ENCODE peak calls at places on chromosomes 7 and 10, in nine cellular contexts. One of them, this sample, is unnamed.
A peak's percentile ranks its signal among the peaks of the same experiment; 100 is the strongest.

GRCh38 chr7:137576481-137576880 is 232.9 kb upstream of the PTN start:
- DNase-seq in LoVo: no peak
- DNase-seq in stimulated activated CD8-positive, alpha-beta memory T cell treated with anti-CD3 and anti-CD28 coated beads, Interleukin-15, amount 100 ng/mL, for 4 hours: no peak
- DNase-seq in Panc1: no peak
- DNase-seq in NCI-H1930: no peak
- DNase-seq in iPS DF 19.7: no peak
- DNase-seq in activated CD8-positive, alpha-beta memory T cell treated with anti-CD3 and anti-CD28 coated beads, Interleukin-2, amount 50 U/mL, for 4 hours: no peak
- DNase-seq in neural crest cell: no peak
- DNase-seq in NCI-H748 treated with DMSO at 0.1 percent for 48 hours: no peak
- DNase-seq in this sample: no peak

GRCh38 chr7:1538544-1539345 is 8.2 kb downstream of the MAFK start:
- DNase-seq in LoVo: no peak
- DNase-seq in iPS DF 19.7: no peak
- DNase-seq in NCI-H748 treated with DMSO at 0.1 percent for 48 hours: no peak
- DNase-seq in Panc1: no peak
- DNase-seq in NCI-H1930: no peak
- DNase-seq in neural crest cell: no peak
- DNase-seq in stimulated activated CD8-positive, alpha-beta memory T cell treated with anti-CD3 and anti-CD28 coated beads, Interleukin-15, amount 100 ng/mL, for 4 hours: no peak
- DNase-seq in activated CD8-positive, alpha-beta memory T cell treated with anti-CD3 and anti-CD28 coated beads, Interleukin-2, amount 50 U/mL, for 4 hours: no peak
- DNase-seq in this sample: no peak

GRCh38 chr7:158588878-158589442 is 1.3 kb upstream of the PTPRN2 start:
- DNase-seq in stimulated activated CD8-positive, alpha-beta memory T cell treated with anti-CD3 and anti-CD28 coated beads, Interleukin-15, amount 100 ng/mL, for 4 hours: no peak
- DNase-seq in NCI-H748 treated with DMSO at 0.1 percent for 48 hours: no peak
- DNase-seq in iPS DF 19.7: no peak
- DNase-seq in Panc1: no peak
- DNase-seq in activated CD8-positive, alpha-beta memory T cell treated with anti-CD3 and anti-CD28 coated beads, Interleukin-2, amount 50 U/mL, for 4 hours: no peak
- DNase-seq in neural crest cell: no peak
- DNase-seq in NCI-H1930: no peak
- DNase-seq in LoVo: no peak
- DNase-seq in this sample: no peak

GRCh38 chr7:114931656-114932011 is 9.7 kb downstream of the MDFIC start:
- DNase-seq in iPS DF 19.7: no peak
- DNase-seq in NCI-H1930: no peak
- DNase-seq in neural crest cell: no peak
- DNase-seq in LoVo: no peak
- DNase-seq in stimulated activated CD8-positive, alpha-beta memory T cell treated with anti-CD3 and anti-CD28 coated beads, Interleukin-15, amount 100 ng/mL, for 4 hours: no peak
- DNase-seq in activated CD8-positive, alpha-beta memory T cell treated with anti-CD3 and anti-CD28 coated beads, Interleukin-2, amount 50 U/mL, for 4 hours: peak; percentile 20
- DNase-seq in Panc1: no peak
- DNase-seq in NCI-H748 treated with DMSO at 0.1 percent for 48 hours: no peak
- DNase-seq in this sample: no peak

GRCh38 chr7:37311282-37311868 is 137.3 kb downstream of the ELMO1 start:
- DNase-seq in activated CD8-positive, alpha-beta memory T cell treated with anti-CD3 and anti-CD28 coated beads, Interleukin-2, amount 50 U/mL, for 4 hours: peak; percentile 17
- DNase-seq in Panc1: no peak
- DNase-seq in NCI-H1930: no peak
- DNase-seq in iPS DF 19.7: no peak
- DNase-seq in stimulated activated CD8-positive, alpha-beta memory T cell treated with anti-CD3 and anti-CD28 coated beads, Interleukin-15, amount 100 ng/mL, for 4 hours: no peak
- DNase-seq in LoVo: no peak
- DNase-seq in NCI-H748 treated with DMSO at 0.1 percent for 48 hours: no peak
- DNase-seq in neural crest cell: no peak
- DNase-seq in this sample: no peak

GRCh38 chr7:668139-668871 is 58.2 kb upstream of the DNAAF5 start:
- DNase-seq in activated CD8-positive, alpha-beta memory T cell treated with anti-CD3 and anti-CD28 coated beads, Interleukin-2, amount 50 U/mL, for 4 hours: no peak
- DNase-seq in stimulated activated CD8-positive, alpha-beta memory T cell treated with anti-CD3 and anti-CD28 coated beads, Interleukin-15, amount 100 ng/mL, for 4 hours: no peak
- DNase-seq in neural crest cell: no peak
- DNase-seq in LoVo: no peak
- DNase-seq in iPS DF 19.7: no peak
- DNase-seq in Panc1: no peak
- DNase-seq in NCI-H1930: no peak
- DNase-seq in NCI-H748 treated with DMSO at 0.1 percent for 48 hours: no peak
- DNase-seq in this sample: no peak

GRCh38 chr10:96906864-96907263 is 74.8 kb downstream of the LCOR start:
- DNase-seq in LoVo: no peak
- DNase-seq in NCI-H1930: no peak
- DNase-seq in Panc1: no peak
- DNase-seq in neural crest cell: no peak
- DNase-seq in NCI-H748 treated with DMSO at 0.1 percent for 48 hours: no peak
- DNase-seq in iPS DF 19.7: no peak
- DNase-seq in activated CD8-positive, alpha-beta memory T cell treated with anti-CD3 and anti-CD28 coated beads, Interleukin-2, amount 50 U/mL, for 4 hours: no peak
- DNase-seq in stimulated activated CD8-positive, alpha-beta memory T cell treated with anti-CD3 and anti-CD28 coated beads, Interleukin-15, amount 100 ng/mL, for 4 hours: no peak
- DNase-seq in this sample: no peak

GRCh38 chr7:40598915-40599314 is 464.1 kb downstream of the SUGCT start:
- DNase-seq in Panc1: no peak
- DNase-seq in activated CD8-positive, alpha-beta memory T cell treated with anti-CD3 and anti-CD28 coated beads, Interleukin-2, amount 50 U/mL, for 4 hours: no peak
- DNase-seq in stimulated activated CD8-positive, alpha-beta memory T cell treated with anti-CD3 and anti-CD28 coated beads, Interleukin-15, amount 100 ng/mL, for 4 hours: no peak
- DNase-seq in iPS DF 19.7: no peak
- DNase-seq in NCI-H1930: no peak
- DNase-seq in NCI-H748 treated with DMSO at 0.1 percent for 48 hours: no peak
- DNase-seq in LoVo: no peak
- DNase-seq in neural crest cell: no peak
- DNase-seq in this sample: no peak

GRCh38 chr10:33099748-33100147 is 141.7 kb upstream of the ITGB1 start:
- DNase-seq in Panc1: no peak
- DNase-seq in NCI-H748 treated with DMSO at 0.1 percent for 48 hours: no peak
- DNase-seq in neural crest cell: no peak
- DNase-seq in stimulated activated CD8-positive, alpha-beta memory T cell treated with anti-CD3 and anti-CD28 coated beads, Interleukin-15, amount 100 ng/mL, for 4 hours: no peak
- DNase-seq in activated CD8-positive, alpha-beta memory T cell treated with anti-CD3 and anti-CD28 coated beads, Interleukin-2, amount 50 U/mL, for 4 hours: no peak
- DNase-seq in NCI-H1930: no peak
- DNase-seq in LoVo: no peak
- DNase-seq in iPS DF 19.7: no peak
- DNase-seq in this sample: no peak

GRCh38 chr10:28627102-28627501 is 50.2 kb upstream of the BAMBI start:
- DNase-seq in NCI-H748 treated with DMSO at 0.1 percent for 48 hours: no peak
- DNase-seq in activated CD8-positive, alpha-beta memory T cell treated with anti-CD3 and anti-CD28 coated beads, Interleukin-2, amount 50 U/mL, for 4 hours: no peak
- DNase-seq in Panc1: no peak
- DNase-seq in iPS DF 19.7: no peak
- DNase-seq in NCI-H1930: no peak
- DNase-seq in LoVo: no peak
- DNase-seq in stimulated activated CD8-positive, alpha-beta memory T cell treated with anti-CD3 and anti-CD28 coated beads, Interleukin-15, amount 100 ng/mL, for 4 hours: no peak
- DNase-seq in neural crest cell: no peak
- DNase-seq in this sample: no peak

GRCh38 chr7:96061844-96062243 is 260.1 kb downstream of the SLC25A13 start:
- DNase-seq in stimulated activated CD8-positive, alpha-beta memory T cell treated with anti-CD3 and anti-CD28 coated beads, Interleukin-15, amount 100 ng/mL, for 4 hours: no peak
- DNase-seq in iPS DF 19.7: no peak
- DNase-seq in NCI-H1930: peak; percentile 43
- DNase-seq in neural crest cell: no peak
- DNase-seq in activated CD8-positive, alpha-beta memory T cell treated with anti-CD3 and anti-CD28 coated beads, Interleukin-2, amount 50 U/mL, for 4 hours: no peak
- DNase-seq in LoVo: no peak
- DNase-seq in Panc1: no peak
- DNase-seq in NCI-H748 treated with DMSO at 0.1 percent for 48 hours: no peak
- DNase-seq in this sample: no peak

GRCh38 chr7:69691734-69692133 is 93.5 kb downstream of the AUTS2 start:
- DNase-seq in iPS DF 19.7: no peak
- DNase-seq in NCI-H1930: no peak
- DNase-seq in LoVo: no peak
- DNase-seq in stimulated activated CD8-positive, alpha-beta memory T cell treated with anti-CD3 and anti-CD28 coated beads, Interleukin-15, amount 100 ng/mL, for 4 hours: no peak
- DNase-seq in NCI-H748 treated with DMSO at 0.1 percent for 48 hours: no peak
- DNase-seq in neural crest cell: no peak
- DNase-seq in Panc1: no peak
- DNase-seq in activated CD8-positive, alpha-beta memory T cell treated with anti-CD3 and anti-CD28 coated beads, Interleukin-2, amount 50 U/mL, for 4 hours: no peak
- DNase-seq in this sample: no peak

GRCh38 chr10:116555882-116556281 is 10.2 kb downstream of the PNLIP start:
- DNase-seq in LoVo: no peak
- DNase-seq in stimulated activated CD8-positive, alpha-beta memory T cell treated with anti-CD3 and anti-CD28 coated beads, Interleukin-15, amount 100 ng/mL, for 4 hours: no peak
- DNase-seq in activated CD8-positive, alpha-beta memory T cell treated with anti-CD3 and anti-CD28 coated beads, Interleukin-2, amount 50 U/mL, for 4 hours: no peak
- DNase-seq in neural crest cell: no peak
- DNase-seq in iPS DF 19.7: no peak
- DNase-seq in Panc1: no peak
- DNase-seq in NCI-H1930: no peak
- DNase-seq in NCI-H748 treated with DMSO at 0.1 percent for 48 hours: no peak
- DNase-seq in this sample: no peak

GRCh38 chr10:31071232-31071999 is 39.8 kb upstream of the ZNF438 start:
- DNase-seq in NCI-H748 treated with DMSO at 0.1 percent for 48 hours: no peak
- DNase-seq in neural crest cell: no peak
- DNase-seq in Panc1: no peak
- DNase-seq in NCI-H1930: no peak
- DNase-seq in activated CD8-positive, alpha-beta memory T cell treated with anti-CD3 and anti-CD28 coated beads, Interleukin-2, amount 50 U/mL, for 4 hours: no peak
- DNase-seq in iPS DF 19.7: no peak
- DNase-seq in LoVo: no peak
- DNase-seq in stimulated activated CD8-positive, alpha-beta memory T cell treated with anti-CD3 and anti-CD28 coated beads, Interleukin-15, amount 100 ng/mL, for 4 hours: no peak
- DNase-seq in this sample: no peak

GRCh38 chr7:105020926-105021325 is 6.9 kb downstream of the KMT2E start:
- DNase-seq in stimulated activated CD8-positive, alpha-beta memory T cell treated with anti-CD3 and anti-CD28 coated beads, Interleukin-15, amount 100 ng/mL, for 4 hours: no peak
- DNase-seq in Panc1: no peak
- DNase-seq in neural crest cell: no peak
- DNase-seq in activated CD8-positive, alpha-beta memory T cell treated with anti-CD3 and anti-CD28 coated beads, Interleukin-2, amount 50 U/mL, for 4 hours: no peak
- DNase-seq in NCI-H1930: no peak
- DNase-seq in NCI-H748 treated with DMSO at 0.1 percent for 48 hours: no peak
- DNase-seq in iPS DF 19.7: no peak
- DNase-seq in LoVo: no peak
- DNase-seq in this sample: no peak

GRCh38 chr10:514137-514671 is 175.3 kb downstream of the DIP2C start:
- DNase-seq in LoVo: no peak
- DNase-seq in iPS DF 19.7: no peak
- DNase-seq in activated CD8-positive, alpha-beta memory T cell treated with anti-CD3 and anti-CD28 coated beads, Interleukin-2, amount 50 U/mL, for 4 hours: no peak
- DNase-seq in Panc1: no peak
- DNase-seq in stimulated activated CD8-positive, alpha-beta memory T cell treated with anti-CD3 and anti-CD28 coated beads, Interleukin-15, amount 100 ng/mL, for 4 hours: no peak
- DNase-seq in NCI-H748 treated with DMSO at 0.1 percent for 48 hours: peak; percentile 87
- DNase-seq in neural crest cell: no peak
- DNase-seq in NCI-H1930: peak; percentile 10
- DNase-seq in this sample: no peak

GRCh38 chr7:99079104-99079503 is 64.8 kb downstream of the SMURF1 start:
- DNase-seq in activated CD8-positive, alpha-beta memory T cell treated with anti-CD3 and anti-CD28 coated beads, Interleukin-2, amount 50 U/mL, for 4 hours: no peak
- DNase-seq in iPS DF 19.7: no peak
- DNase-seq in LoVo: no peak
- DNase-seq in NCI-H1930: no peak
- DNase-seq in stimulated activated CD8-positive, alpha-beta memory T cell treated with anti-CD3 and anti-CD28 coated beads, Interleukin-15, amount 100 ng/mL, for 4 hours: no peak
- DNase-seq in neural crest cell: no peak
- DNase-seq in Panc1: no peak
- DNase-seq in NCI-H748 treated with DMSO at 0.1 percent for 48 hours: no peak
- DNase-seq in this sample: no peak

GRCh38 chr7:2461268-2462026 is 14.8 kb downstream of the GRIFIN start:
- DNase-seq in NCI-H748 treated with DMSO at 0.1 percent for 48 hours: no peak
- DNase-seq in LoVo: no peak
- DNase-seq in activated CD8-positive, alpha-beta memory T cell treated with anti-CD3 and anti-CD28 coated beads, Interleukin-2, amount 50 U/mL, for 4 hours: no peak
- DNase-seq in stimulated activated CD8-positive, alpha-beta memory T cell treated with anti-CD3 and anti-CD28 coated beads, Interleukin-15, amount 100 ng/mL, for 4 hours: no peak
- DNase-seq in Panc1: no peak
- DNase-seq in NCI-H1930: no peak
- DNase-seq in iPS DF 19.7: no peak
- DNase-seq in neural crest cell: no peak
- DNase-seq in this sample: no peak

GRCh38 chr7:128236924-128237586 is 4.0 kb upstream of the LEP start:
- DNase-seq in NCI-H1930: no peak
- DNase-seq in Panc1: peak; percentile 43
- DNase-seq in iPS DF 19.7: no peak
- DNase-seq in NCI-H748 treated with DMSO at 0.1 percent for 48 hours: no peak
- DNase-seq in neural crest cell: no peak
- DNase-seq in activated CD8-positive, alpha-beta memory T cell treated with anti-CD3 and anti-CD28 coated beads, Interleukin-2, amount 50 U/mL, for 4 hours: no peak
- DNase-seq in LoVo: peak; percentile 51
- DNase-seq in stimulated activated CD8-positive, alpha-beta memory T cell treated with anti-CD3 and anti-CD28 coated beads, Interleukin-15, amount 100 ng/mL, for 4 hours: peak; percentile 1
- DNase-seq in this sample: peak; percentile 81

GRCh38 chr10:123129553-123130271 is 6.1 kb upstream of the HMX3 start:
- DNase-seq in NCI-H1930: no peak
- DNase-seq in LoVo: peak; percentile 41
- DNase-seq in iPS DF 19.7: no peak
- DNase-seq in NCI-H748 treated with DMSO at 0.1 percent for 48 hours: no peak
- DNase-seq in neural crest cell: no peak
- DNase-seq in stimulated activated CD8-positive, alpha-beta memory T cell treated with anti-CD3 and anti-CD28 coated beads, Interleukin-15, amount 100 ng/mL, for 4 hours: no peak
- DNase-seq in activated CD8-positive, alpha-beta memory T cell treated with anti-CD3 and anti-CD28 coated beads, Interleukin-2, amount 50 U/mL, for 4 hours: no peak
- DNase-seq in Panc1: no peak
- DNase-seq in this sample: no peak

GRCh38 chr7:128404143-128404681 is 5.6 kb downstream of the IMPDH1 start:
- DNase-seq in LoVo: no peak
- DNase-seq in NCI-H1930: no peak
- DNase-seq in neural crest cell: no peak
- DNase-seq in Panc1: no peak
- DNase-seq in activated CD8-positive, alpha-beta memory T cell treated with anti-CD3 and anti-CD28 coated beads, Interleukin-2, amount 50 U/mL, for 4 hours: no peak
- DNase-seq in stimulated activated CD8-positive, alpha-beta memory T cell treated with anti-CD3 and anti-CD28 coated beads, Interleukin-15, amount 100 ng/mL, for 4 hours: no peak
- DNase-seq in NCI-H748 treated with DMSO at 0.1 percent for 48 hours: no peak
- DNase-seq in iPS DF 19.7: no peak
- DNase-seq in this sample: no peak

GRCh38 chr10:34343764-34344163 is 471.3 kb downstream of the PARD3 start:
- DNase-seq in stimulated activated CD8-positive, alpha-beta memory T cell treated with anti-CD3 and anti-CD28 coated beads, Interleukin-15, amount 100 ng/mL, for 4 hours: no peak
- DNase-seq in Panc1: no peak
- DNase-seq in NCI-H1930: no peak
- DNase-seq in NCI-H748 treated with DMSO at 0.1 percent for 48 hours: no peak
- DNase-seq in iPS DF 19.7: no peak
- DNase-seq in activated CD8-positive, alpha-beta memory T cell treated with anti-CD3 and anti-CD28 coated beads, Interleukin-2, amount 50 U/mL, for 4 hours: no peak
- DNase-seq in LoVo: no peak
- DNase-seq in neural crest cell: no peak
- DNase-seq in this sample: no peak

GRCh38 chr7:114539575-114539974 is 125.0 kb downstream of the FOXP2 start:
- DNase-seq in LoVo: no peak
- DNase-seq in stimulated activated CD8-positive, alpha-beta memory T cell treated with anti-CD3 and anti-CD28 coated beads, Interleukin-15, amount 100 ng/mL, for 4 hours: no peak
- DNase-seq in activated CD8-positive, alpha-beta memory T cell treated with anti-CD3 and anti-CD28 coated beads, Interleukin-2, amount 50 U/mL, for 4 hours: no peak
- DNase-seq in NCI-H748 treated with DMSO at 0.1 percent for 48 hours: peak; percentile 13
- DNase-seq in Panc1: no peak
- DNase-seq in iPS DF 19.7: no peak
- DNase-seq in neural crest cell: no peak
- DNase-seq in NCI-H1930: no peak
- DNase-seq in this sample: no peak

GRCh38 chr10:59346321-59346720 is 16.0 kb downstream of the FAM13C start:
- DNase-seq in NCI-H1930: no peak
- DNase-seq in NCI-H748 treated with DMSO at 0.1 percent for 48 hours: no peak
- DNase-seq in neural crest cell: no peak
- DNase-seq in iPS DF 19.7: no peak
- DNase-seq in activated CD8-positive, alpha-beta memory T cell treated with anti-CD3 and anti-CD28 coated beads, Interleukin-2, amount 50 U/mL, for 4 hours: no peak
- DNase-seq in stimulated activated CD8-positive, alpha-beta memory T cell treated with anti-CD3 and anti-CD28 coated beads, Interleukin-15, amount 100 ng/mL, for 4 hours: no peak
- DNase-seq in Panc1: no peak
- DNase-seq in LoVo: no peak
- DNase-seq in this sample: no peak

GRCh38 chr7:106563466-106564150 is 97.3 kb downstream of the CCDC71L start:
- DNase-seq in neural crest cell: no peak
- DNase-seq in activated CD8-positive, alpha-beta memory T cell treated with anti-CD3 and anti-CD28 coated beads, Interleukin-2, amount 50 U/mL, for 4 hours: no peak
- DNase-seq in LoVo: no peak
- DNase-seq in NCI-H748 treated with DMSO at 0.1 percent for 48 hours: no peak
- DNase-seq in iPS DF 19.7: no peak
- DNase-seq in stimulated activated CD8-positive, alpha-beta memory T cell treated with anti-CD3 and anti-CD28 coated beads, Interleukin-15, amount 100 ng/mL, for 4 hours: no peak
- DNase-seq in Panc1: no peak
- DNase-seq in NCI-H1930: no peak
- DNase-seq in this sample: no peak

GRCh38 chr7:42734568-42734967 is 177.3 kb downstream of the C7orf25 start:
- DNase-seq in LoVo: no peak
- DNase-seq in neural crest cell: no peak
- DNase-seq in stimulated activated CD8-positive, alpha-beta memory T cell treated with anti-CD3 and anti-CD28 coated beads, Interleukin-15, amount 100 ng/mL, for 4 hours: no peak
- DNase-seq in activated CD8-positive, alpha-beta memory T cell treated with anti-CD3 and anti-CD28 coated beads, Interleukin-2, amount 50 U/mL, for 4 hours: no peak
- DNase-seq in iPS DF 19.7: no peak
- DNase-seq in Panc1: no peak
- DNase-seq in NCI-H1930: no peak
- DNase-seq in NCI-H748 treated with DMSO at 0.1 percent for 48 hours: no peak
- DNase-seq in this sample: peak; percentile 16

GRCh38 chr10:126216221-126216701 is 172.0 kb downstream of the ADAM12 start:
- DNase-seq in neural crest cell: no peak
- DNase-seq in Panc1: no peak
- DNase-seq in stimulated activated CD8-positive, alpha-beta memory T cell treated with anti-CD3 and anti-CD28 coated beads, Interleukin-15, amount 100 ng/mL, for 4 hours: no peak
- DNase-seq in activated CD8-positive, alpha-beta memory T cell treated with anti-CD3 and anti-CD28 coated beads, Interleukin-2, amount 50 U/mL, for 4 hours: no peak
- DNase-seq in LoVo: no peak
- DNase-seq in NCI-H1930: no peak
- DNase-seq in iPS DF 19.7: no peak
- DNase-seq in NCI-H748 treated with DMSO at 0.1 percent for 48 hours: no peak
- DNase-seq in this sample: no peak

GRCh38 chr10:5582736-5583135 is 58.0 kb downstream of the CALML3 start:
- DNase-seq in neural crest cell: no peak
- DNase-seq in LoVo: peak; percentile 28
- DNase-seq in stimulated activated CD8-positive, alpha-beta memory T cell treated with anti-CD3 and anti-CD28 coated beads, Interleukin-15, amount 100 ng/mL, for 4 hours: no peak
- DNase-seq in activated CD8-positive, alpha-beta memory T cell treated with anti-CD3 and anti-CD28 coated beads, Interleukin-2, amount 50 U/mL, for 4 hours: no peak
- DNase-seq in NCI-H748 treated with DMSO at 0.1 percent for 48 hours: no peak
- DNase-seq in Panc1: no peak
- DNase-seq in NCI-H1930: no peak
- DNase-seq in iPS DF 19.7: no peak
- DNase-seq in this sample: no peak

GRCh38 chr10:43395571-43396060 is 13.4 kb downstream of the HNRNPF start:
- DNase-seq in stimulated activated CD8-positive, alpha-beta memory T cell treated with anti-CD3 and anti-CD28 coated beads, Interleukin-15, amount 100 ng/mL, for 4 hours: no peak
- DNase-seq in iPS DF 19.7: no peak
- DNase-seq in LoVo: no peak
- DNase-seq in NCI-H1930: no peak
- DNase-seq in activated CD8-positive, alpha-beta memory T cell treated with anti-CD3 and anti-CD28 coated beads, Interleukin-2, amount 50 U/mL, for 4 hours: no peak
- DNase-seq in NCI-H748 treated with DMSO at 0.1 percent for 48 hours: no peak
- DNase-seq in Panc1: no peak
- DNase-seq in neural crest cell: no peak
- DNase-seq in this sample: no peak

GRCh38 chr10:74760042-74760979 is 66.1 kb upstream of the KAT6B start:
- DNase-seq in LoVo: no peak
- DNase-seq in NCI-H1930: no peak
- DNase-seq in neural crest cell: no peak
- DNase-seq in iPS DF 19.7: no peak
- DNase-seq in stimulated activated CD8-positive, alpha-beta memory T cell treated with anti-CD3 and anti-CD28 coated beads, Interleukin-15, amount 100 ng/mL, for 4 hours: no peak
- DNase-seq in activated CD8-positive, alpha-beta memory T cell treated with anti-CD3 and anti-CD28 coated beads, Interleukin-2, amount 50 U/mL, for 4 hours: no peak
- DNase-seq in Panc1: no peak
- DNase-seq in NCI-H748 treated with DMSO at 0.1 percent for 48 hours: no peak
- DNase-seq in this sample: no peak

GRCh38 chr7:39754326-39755120 is 131.2 kb downstream of the RALA start:
- DNase-seq in LoVo: no peak
- DNase-seq in NCI-H1930: no peak
- DNase-seq in stimulated activated CD8-positive, alpha-beta memory T cell treated with anti-CD3 and anti-CD28 coated beads, Interleukin-15, amount 100 ng/mL, for 4 hours: no peak
- DNase-seq in neural crest cell: no peak
- DNase-seq in Panc1: no peak
- DNase-seq in activated CD8-positive, alpha-beta memory T cell treated with anti-CD3 and anti-CD28 coated beads, Interleukin-2, amount 50 U/mL, for 4 hours: no peak
- DNase-seq in iPS DF 19.7: no peak
- DNase-seq in NCI-H748 treated with DMSO at 0.1 percent for 48 hours: no peak
- DNase-seq in this sample: no peak

This sample was measured in HS-5.